ENCODE peak calls at places on chromosome 18, in seven cellular contexts. A, E, D, I, X, V and H are unnamed samples.

GRCh38 chr18:24014986-24015896 is 687 bp downstream of the TTC39C start:
- DNase-seq in X (peak; percentile 18), D (peak; percentile 25), I (peak; percentile 54), A (no peak), E (peak; percentile 46), V (peak; percentile 82), H (peak; percentile 37)

GRCh38 chr18:22822024-22822423 is 111.1 kb upstream of the RBBP8 start:
- DNase-seq in D (no peak), X (no peak), E (peak; percentile 72), V (no peak), A (no peak), I (no peak), H (no peak)

GRCh38 chr18:76489081-76489480 is 6.0 kb downstream of the ZNF516 start:
- DNase-seq in A (no peak), I (no peak), D (no peak), E (no peak), X (no peak), V (no peak), H (no peak)

GRCh38 chr18:8895341-8895740 is 190.0 kb downstream of the MTCL1 start:
- DNase-seq in D (no peak), X (no peak), I (no peak), A (no peak), E (no peak), V (no peak), H (no peak)

GRCh38 chr18:59783138-59783537 is 85.9 kb upstream of the CCBE1 start:
- DNase-seq in I (no peak), X (peak; percentile 49), V (no peak), A (no peak), D (peak; percentile 7), E (peak; percentile 45), H (no peak)

GRCh38 chr18:70046207-70046606 is 98.5 kb upstream of the CD226 start:
- DNase-seq in V (no peak), E (no peak), I (no peak), X (no peak), D (no peak), A (no peak), H (no peak)

GRCh38 chr18:74331404-74331803 is 15.8 kb downstream of the C18orf63 start:
- DNase-seq in E (peak; percentile 46), A (no peak), V (no peak), X (peak; percentile 23), I (no peak), D (peak; percentile 23), H (no peak)

GRCh38 chr18:72194072-72194471 is 350.1 kb downstream of the CBLN2 start:
- DNase-seq in A (no peak), D (no peak), X (no peak), E (no peak), I (no peak), V (no peak), H (no peak)

GRCh38 chr18:52451252-52451651 is 111.3 kb downstream of the DCC start:
- DNase-seq in D (no peak), V (no peak), A (no peak), E (no peak), I (no peak), X (no peak), H (no peak)

GRCh38 chr18:31983976-31984375 is 34.6 kb upstream of the RNF125 start:
- DNase-seq in D (no peak), V (no peak), I (no peak), E (no peak), X (no peak), A (no peak), H (no peak)

GRCh38 chr18:5167827-5168226 is 29.2 kb downstream of the AKAIN1 start:
- DNase-seq in X (no peak), I (no peak), E (no peak), A (no peak), D (no peak), V (no peak), H (no peak)

GRCh38 chr18:63617049-63617995 is 26.7 kb downstream of the SERPINB4 start:
- DNase-seq in X (peak; percentile 99), D (no peak), E (no peak), V (no peak), I (no peak), A (no peak), H (no peak)

GRCh38 chr18:27413495-27414401 is 228.6 kb upstream of the CHST9 start:
- DNase-seq in D (no peak), X (no peak), I (no peak), V (no peak), E (peak; percentile 84), A (no peak), H (no peak)

GRCh38 chr18:28161608-28162599 is 15.0 kb downstream of the CDH2 start:
- DNase-seq in E (no peak), I (no peak), A (no peak), D (no peak), X (no peak), V (no peak), H (no peak)

GRCh38 chr18:26089247-26090129 is 925 bp downstream of the SS18 start:
- DNase-seq in V (no peak), D (peak; percentile 53), I (no peak), A (no peak), E (no peak), X (peak; percentile 49), H (no peak)

GRCh38 chr18:57207124-57207916 is 60.4 kb downstream of the BOD1L2 start:
- DNase-seq in A (no peak), E (no peak), V (no peak), D (no peak), X (no peak), I (no peak), H (no peak)

GRCh38 chr18:53625997-53626599 is 598.4 kb downstream of the MBD2 start:
- DNase-seq in X (no peak), A (no peak), E (no peak), V (peak; percentile 60), I (no peak), D (no peak), H (no peak)

GRCh38 chr18:7105943-7106342 is 11.7 kb downstream of the LAMA1 start:
- DNase-seq in V (no peak), X (no peak), D (no peak), A (no peak), E (no peak), I (no peak), H (no peak)

GRCh38 chr18:34796013-34796657 is 86.0 kb downstream of the DTNA start:
- DNase-seq in A (no peak), V (no peak), D (no peak), E (no peak), X (no peak), I (no peak), H (no peak)

GRCh38 chr18:74819433-74820059 is 221.9 kb downstream of the ZNF407 start:
- DNase-seq in E (no peak), V (no peak), A (no peak), X (peak; percentile 5), I (no peak), D (peak; percentile 23), H (no peak)

GRCh38 chr18:63762518-63762917 is 12.7 kb upstream of the SERPINB7 start:
- DNase-seq in E (no peak), V (no peak), I (no peak), X (no peak), A (no peak), D (no peak), H (no peak)

GRCh38 chr18:56756971-56757370 is 105.8 kb downstream of the WDR7 start:
- DNase-seq in A (no peak), D (no peak), X (no peak), E (no peak), I (no peak), V (peak; percentile 25), H (no peak)

GRCh38 chr18:77102246-77103040 is 30.1 kb downstream of the MBP start:
- DNase-seq in E (peak; percentile 74), X (no peak), D (no peak), I (no peak), V (no peak), A (no peak), H (no peak)